ENCODE peak calls at places on chromosome 16, in eight cellular contexts. L is H54, W is prostate gland, R is tibial nerve, P is A549, I is GM12891, C is ovary, Q is lower leg skin. B is an unnamed sample.
A peak's percentile ranks its signal among the peaks of the same experiment; 100 is the strongest.

GRCh38 chr16:17397499-17397891 is 73.3 kb downstream of the XYLT1 start:
- DNase-seq in I (no peak), R (no peak), L (no peak), Q (no peak), C (no peak), W (no peak), P (peak; percentile 35), B (peak; percentile 83)

GRCh38 chr16:4801962-4802658 is at the start of gene ROGDI:
- DNase-seq in C (peak; percentile 69), L (peak; percentile 70), Q (peak; percentile 94), R (peak; percentile 44), P (peak; percentile 74), I (peak; percentile 71), W (peak; percentile 88), B (peak; percentile 12)

GRCh38 chr16:75293746-75294145 is 42.3 kb upstream of the BCAR1 start:
- DNase-seq in R (no peak), P (no peak), W (no peak), L (no peak), C (no peak), Q (no peak), I (no peak), B (peak; percentile 10)

GRCh38 chr16:12618515-12618914 is 185.2 kb downstream of the CPPED1 start:
- DNase-seq in C (no peak), R (no peak), P (no peak), W (no peak), Q (no peak), L (no peak), I (no peak), B (no peak)

GRCh38 chr16:69143116-69143515 is 10.7 kb downstream of the UTP4 start:
- DNase-seq in I (no peak), P (peak; percentile 75), W (no peak), L (no peak), C (no peak), R (no peak), Q (no peak), B (no peak)

GRCh38 chr16:69131749-69132423 is 502 bp downstream of the CHTF8 start:
- DNase-seq in L (peak; percentile 79), Q (peak; percentile 95), C (peak; percentile 81), W (peak; percentile 63), P (peak; percentile 83), R (peak; percentile 35), I (peak; percentile 90), B (peak; percentile 81)

GRCh38 chr16:11801481-11802021 is 4.5 kb upstream of the ZC3H7A start:
- DNase-seq in L (peak; percentile 49), Q (no peak), R (no peak), W (no peak), I (no peak), C (no peak), P (peak; percentile 19), B (peak; percentile 65)

GRCh38 chr16:50371936-50372595 is 3.3 kb upstream of the BRD7 start:
- DNase-seq in Q (no peak), R (no peak), P (no peak), L (no peak), W (no peak), C (peak; percentile 28), I (no peak), B (no peak)

GRCh38 chr16:58177347-58177710 is 20.6 kb downstream of the CSNK2A2 start:
- DNase-seq in L (no peak), R (no peak), I (no peak), W (no peak), C (no peak), Q (no peak), P (no peak), B (no peak)

GRCh38 chr16:12575288-12575687 is 228.4 kb downstream of the CPPED1 start:
- DNase-seq in P (no peak), Q (peak; percentile 36), L (no peak), C (no peak), R (no peak), I (no peak), W (no peak), B (no peak)

GRCh38 chr16:2919511-2920255 is 8.0 kb downstream of the FLYWCH1 start:
- DNase-seq in W (peak; percentile 44), Q (peak; percentile 91), P (peak; percentile 73), C (peak; percentile 81), R (no peak), I (no peak), L (peak; percentile 41), B (peak; percentile 74)

GRCh38 chr16:85652431-85653221 is 36.1 kb downstream of the GINS2 start:
- DNase-seq in L (no peak), Q (no peak), I (no peak), W (no peak), R (no peak), P (peak; percentile 62), C (peak; percentile 80), B (peak; percentile 38)

GRCh38 chr16:78199325-78200022 is 100.0 kb downstream of the WWOX start:
- DNase-seq in R (no peak), C (no peak), P (no peak), Q (no peak), W (no peak), L (no peak), I (no peak), B (no peak)

GRCh38 chr16:53053967-53054669 is 673 bp upstream of the CHD9 start:
- DNase-seq in P (peak; percentile 46), R (no peak), I (no peak), L (no peak), W (peak; percentile 46), Q (peak; percentile 91), C (peak; percentile 57), B (no peak)

GRCh38 chr16:10172848-10173655 is 9.2 kb downstream of the GRIN2A start:
- DNase-seq in P (no peak), W (no peak), I (no peak), R (no peak), C (no peak), L (peak; percentile 37), Q (no peak), B (no peak)

GRCh38 chr16:46884513-46885293 is 541 bp downstream of the GPT2 start:
- DNase-seq in I (no peak), P (no peak), R (no peak), C (no peak), L (no peak), W (no peak), Q (no peak), B (peak; percentile 20)

GRCh38 chr16:81095953-81096714 is at the start of gene GCSH:
- DNase-seq in W (peak; percentile 100), P (peak; percentile 99), I (peak; percentile 89), C (peak; percentile 99), Q (peak; percentile 100), L (peak; percentile 97), R (peak; percentile 98), B (peak; percentile 98)
- TF ChIP-seq POLR2A in W (peak; percentile 7), P (peak; percentile 59), I (no peak), C (no peak), Q (no peak), L (peak; percentile 59), R (peak; percentile 49), B (no peak)

DNA sequence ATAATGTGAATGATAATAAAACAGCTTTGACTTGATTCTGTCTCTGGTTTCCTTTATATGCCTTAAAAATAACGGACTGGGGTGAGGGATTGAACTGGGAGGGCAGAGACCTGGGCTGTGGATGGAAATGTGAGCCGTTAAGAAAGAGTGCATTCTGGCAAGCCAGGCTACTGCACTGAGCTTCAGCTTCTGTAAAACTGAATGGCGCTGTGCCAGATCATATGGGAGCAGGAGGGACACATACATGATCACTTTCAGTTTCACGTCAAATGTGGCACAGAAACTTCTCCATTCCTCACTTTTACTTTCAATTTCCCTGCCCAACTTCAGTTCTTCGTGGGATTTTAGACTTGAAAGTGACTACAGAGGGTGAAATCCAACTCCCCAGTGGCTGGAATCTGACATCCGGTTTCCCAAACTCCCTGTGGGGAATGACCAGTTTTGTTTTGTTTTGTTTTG is 1.1 kb downstream of the MT2A start:
- DNase-seq in I (peak; percentile 57), C (peak; percentile 71), Q (no peak), L (no peak), W (peak; percentile 72), R (peak; percentile 61), P (peak; percentile 53), B (peak; percentile 92)
- TF ChIP-seq POLR2A in I (no peak), C (peak; percentile 28), Q (no peak), L (peak; percentile 40), W (peak; percentile 31), R (peak; percentile 26), P (no peak), B (no peak)

GRCh38 chr16:1761751-1762150 is 9.6 kb downstream of the NME3 start:
- DNase-seq in R (no peak), W (no peak), Q (no peak), I (no peak), L (no peak), P (no peak), C (no peak), B (no peak)

GRCh38 chr16:1764971-1765370 is 6.4 kb downstream of the NME3 start:
- DNase-seq in R (no peak), I (no peak), C (no peak), Q (no peak), W (no peak), P (no peak), L (no peak), B (no peak)

GRCh38 chr16:1763521-1764511 is 7.5 kb downstream of the NME3 start:
- DNase-seq in C (no peak), Q (no peak), L (no peak), W (no peak), R (no peak), I (no peak), P (peak; percentile 56), B (no peak)

GRCh38 chr16:1762196-1762878 is 9.0 kb downstream of the NME3 start:
- DNase-seq in W (no peak), I (no peak), L (no peak), R (no peak), C (no peak), P (no peak), Q (no peak), B (no peak)

GRCh38 chr16:1762879-1763520 is 8.3 kb downstream of the NME3 start:
- DNase-seq in C (peak; percentile 37), I (no peak), R (no peak), Q (no peak), P (no peak), L (no peak), W (no peak), B (no peak)
- TF ChIP-seq POLR2A in C (no peak), I (no peak), R (no peak), Q (no peak), P (no peak), L (no peak), W (no peak), B (no peak)

GRCh38 chr16:87407511-87408112 is 15.5 kb downstream of the MAP1LC3B start:
- DNase-seq in I (no peak), W (no peak), L (no peak), R (no peak), P (no peak), C (peak; percentile 71), Q (peak; percentile 89), B (no peak)
- TF ChIP-seq POLR2A in I (no peak), W (no peak), L (no peak), R (no peak), P (no peak), C (no peak), Q (no peak), B (no peak)

GRCh38 chr16:8110572-8111514 is 479.5 kb downstream of the TMEM114 start:
- DNase-seq in C (no peak), P (no peak), R (no peak), W (no peak), L (no peak), I (no peak), Q (no peak), B (no peak)
- TF ChIP-seq POLR2A in C (no peak), P (no peak), R (no peak), W (no peak), L (no peak), I (no peak), Q (no peak), B (no peak)

B was measured in IMR-90.